ENCODE peak calls at places on chromosomes 6 and 20, in six cellular contexts. One of them, this sample, is unnamed.

GRCh38 chr6:169848946-169849345 is 97.5 kb downstream of the ERMARD start:
- DNase-seq in iPS-NIHi11: no peak
- DNase-seq in pancreas: no peak
- DNase-seq in fibroblast of lung: no peak
- DNase-seq in iris pigment epithelial cell: no peak
- DNase-seq in cardiac septum: peak; percentile 63
- DNase-seq in this sample: no peak

GRCh38 chr20:58227391-58228102 is 906 bp downstream of the ANKRD60 start:
- DNase-seq in iris pigment epithelial cell: no peak
- DNase-seq in pancreas: no peak
- DNase-seq in fibroblast of lung: no peak
- DNase-seq in cardiac septum: no peak
- DNase-seq in iPS-NIHi11: no peak
- DNase-seq in this sample: no peak

GRCh38 chr6:133977983-133978895 is 25.2 kb downstream of the TBPL1 start:
- DNase-seq in iris pigment epithelial cell: peak; percentile 85
- DNase-seq in pancreas: no peak
- DNase-seq in fibroblast of lung: peak; percentile 79
- DNase-seq in cardiac septum: no peak
- DNase-seq in iPS-NIHi11: no peak
- DNase-seq in this sample: no peak

GRCh38 chr6:72374864-72375263 is 247.0 kb upstream of the KCNQ5 start:
- DNase-seq in pancreas: no peak
- DNase-seq in iPS-NIHi11: no peak
- DNase-seq in fibroblast of lung: no peak
- DNase-seq in iris pigment epithelial cell: no peak
- DNase-seq in cardiac septum: no peak
- DNase-seq in this sample: no peak

GRCh38 chr6:154925130-154925529 is 70.0 kb upstream of the TIAM2 start:
- DNase-seq in iris pigment epithelial cell: no peak
- DNase-seq in fibroblast of lung: no peak
- DNase-seq in pancreas: no peak
- DNase-seq in iPS-NIHi11: no peak
- DNase-seq in cardiac septum: no peak
- DNase-seq in this sample: no peak

GRCh38 chr6:36312854-36313627 is 23.6 kb downstream of the BNIP5 start:
- DNase-seq in fibroblast of lung: no peak
- DNase-seq in pancreas: no peak
- DNase-seq in iPS-NIHi11: no peak
- DNase-seq in cardiac septum: no peak
- DNase-seq in iris pigment epithelial cell: no peak
- DNase-seq in this sample: no peak

GRCh38 chr6:109747216-109747615 is 56.1 kb downstream of the FIG4 start:
- DNase-seq in iPS-NIHi11: no peak
- DNase-seq in iris pigment epithelial cell: no peak
- DNase-seq in cardiac septum: no peak
- DNase-seq in pancreas: no peak
- DNase-seq in fibroblast of lung: no peak
- DNase-seq in this sample: no peak

GRCh38 chr20:23926941-23927872 is 47.7 kb upstream of the CST5 start:
- DNase-seq in iris pigment epithelial cell: no peak
- DNase-seq in cardiac septum: no peak
- DNase-seq in fibroblast of lung: no peak
- DNase-seq in iPS-NIHi11: no peak
- DNase-seq in pancreas: no peak
- DNase-seq in this sample: no peak

GRCh38 chr6:157751547-157752200 is 71.4 kb upstream of the SNX9 start:
- DNase-seq in cardiac septum: no peak
- DNase-seq in pancreas: no peak
- DNase-seq in fibroblast of lung: no peak
- DNase-seq in iris pigment epithelial cell: no peak
- DNase-seq in iPS-NIHi11: no peak
- DNase-seq in this sample: no peak

GRCh38 chr20:37956099-37956498 is 53.2 kb downstream of the VSTM2L start:
- DNase-seq in pancreas: no peak
- DNase-seq in iris pigment epithelial cell: peak; percentile 18
- DNase-seq in iPS-NIHi11: no peak
- DNase-seq in fibroblast of lung: peak; percentile 51
- DNase-seq in cardiac septum: no peak
- DNase-seq in this sample: no peak

GRCh38 chr20:4216142-4216735 is 200.9 kb upstream of the RNF24 start:
- DNase-seq in iris pigment epithelial cell: no peak
- DNase-seq in fibroblast of lung: no peak
- DNase-seq in pancreas: no peak
- DNase-seq in iPS-NIHi11: no peak
- DNase-seq in cardiac septum: no peak
- DNase-seq in this sample: no peak

GRCh38 chr6:167574431-167575097 is 249.7 kb downstream of the TTLL2 start:
- DNase-seq in iPS-NIHi11: peak; percentile 7
- DNase-seq in iris pigment epithelial cell: no peak
- DNase-seq in fibroblast of lung: no peak
- DNase-seq in pancreas: no peak
- DNase-seq in cardiac septum: peak; percentile 75
- DNase-seq in this sample: no peak

This sample was measured in activated CD4-positive, alpha-beta T cell treated with anti-CD3 and anti-CD28 coated beads, Interleukin-2, amount 50 U/mL, for 1 hour.